ENCODE peak calls at places on chromosomes 2 and 18, in nine cellular contexts. T is upper lobe of right lung; N is M059J; H is amygdala; M is NCI-H1417; I is OCI-LY7; U is GM12892; L is HEK293T; Z is activated CD4-positive, alpha-beta T cell treated with anti-CD3 and anti-CD28 coated beads, Interleukin-2, amount 50 U/mL, for 1 hour. Y is an unnamed sample.
A peak's percentile ranks its signal among the peaks of the same experiment; 100 is the strongest.

GRCh38 chr2:210557721-210558120 is 1.3 kb downstream of the CPS1 start:
- DNase-seq in H (no peak), T (no peak), N (no peak), M (no peak), Z (no peak), U (no peak), I (no peak), L (no peak), Y (no peak)

GRCh38 chr2:211133766-211134165 is 577.4 kb downstream of the CPS1 start:
- DNase-seq in U (no peak), Z (no peak), L (no peak), I (no peak), T (no peak), H (no peak), N (no peak), M (no peak), Y (no peak)

GRCh38 chr2:23900927-23901322 is 26.0 kb downstream of the ATAD2B start:
- DNase-seq in Z (no peak), I (no peak), U (no peak), N (peak; percentile 62), T (no peak), L (no peak), M (no peak), H (no peak), Y (no peak)

GRCh38 chr2:157903051-157903625 is 27.0 kb upstream of the ACVR1 start:
- DNase-seq in N (no peak), U (no peak), L (no peak), I (no peak), T (no peak), M (no peak), H (no peak), Z (no peak), Y (no peak)

GRCh38 chr2:12299431-12299830 is 417.3 kb upstream of the TRIB2 start:
- DNase-seq in L (no peak), U (no peak), H (no peak), T (no peak), I (no peak), N (no peak), M (no peak), Z (no peak), Y (no peak)

GRCh38 chr18:39802648-39803229 is 2152.3 kb upstream of the PIK3C3 start:
- DNase-seq in H (no peak), U (no peak), L (no peak), M (no peak), Z (no peak), N (no peak), I (no peak), T (no peak), Y (no peak)

GRCh38 chr2:47205576-47206141 is 50.6 kb upstream of the STPG4 start:
- DNase-seq in Z (no peak), N (no peak), M (no peak), T (no peak), I (no peak), L (no peak), U (no peak), H (peak; percentile 5), Y (peak; percentile 72)

GRCh38 chr2:150887926-150888325 is 373.7 kb downstream of the RBM43 start:
- DNase-seq in L (no peak), U (no peak), H (no peak), Z (no peak), N (no peak), M (no peak), I (no peak), T (no peak), Y (no peak)